ENCODE peak calls at places on chromosomes 12 and 14, in five cellular contexts. S, H, P, B and N are unnamed samples.

GRCh38 chr14:93969082-93969828 is 7.1 kb downstream of the ASB2 start:
- DNase-seq in H (no peak), B (no peak), S (no peak), P (peak; percentile 70), N (peak; percentile 47)

GRCh38 chr14:76330411-76331327 is 45.3 kb upstream of the ESRRB start:
- DNase-seq in B (no peak), P (no peak), H (no peak), S (no peak), N (no peak)

GRCh38 chr12:57882575-57882974 is 36.0 kb upstream of the CTDSP2 start:
- DNase-seq in B (no peak), P (no peak), H (no peak), S (no peak), N (no peak)

GRCh38 chr14:94536836-94537235 is 24.4 kb upstream of the SERPINA4 start:
- DNase-seq in P (no peak), S (no peak), B (no peak), H (peak; percentile 4), N (peak; percentile 18)

GRCh38 chr12:107528731-107529365 is 156.8 kb upstream of the PWP1 start:
- DNase-seq in H (no peak), S (no peak), B (no peak), P (no peak), N (no peak)

GRCh38 chr14:33307691-33308369 is 369.2 kb downstream of the NPAS3 start:
- DNase-seq in H (no peak), B (peak; percentile 55), S (peak; percentile 40), P (peak; percentile 2), N (no peak)

GRCh38 chr14:67485501-67486095 is 2.9 kb downstream of the TMEM229B start:
- DNase-seq in H (peak; percentile 12), B (no peak), S (no peak), P (no peak), N (no peak)

GRCh38 chr12:121124402-121125109 is 8.1 kb upstream of the P2RX7 start:
- DNase-seq in P (no peak), B (peak; percentile 64), H (peak; percentile 95), S (no peak), N (no peak)

GRCh38 chr12:22518067-22518719 is 26.1 kb downstream of the C2CD5 start:
- DNase-seq in S (no peak), H (peak; percentile 90), B (peak; percentile 65), P (no peak), N (no peak)

GRCh38 chr12:15364221-15365170 is 42.2 kb downstream of the PTPRO start:
- DNase-seq in S (no peak), B (peak; percentile 44), H (peak; percentile 85), P (no peak), N (no peak)

GRCh38 chr12:59861635-59862034 is 265.8 kb downstream of the SLC16A7 start:
- DNase-seq in P (no peak), S (no peak), H (no peak), B (peak; percentile 40), N (no peak)

GRCh38 chr12:10167588-10167987 is 4.3 kb downstream of the OLR1 start:
- DNase-seq in H (peak; percentile 62), B (no peak), S (no peak), P (no peak), N (no peak)

GRCh38 chr14:30874999-30875787 is 834 bp downstream of the COCH start:
- DNase-seq in H (no peak), P (no peak), B (no peak), S (no peak), N (no peak)

GRCh38 chr12:55729592-55730446 is 1.0 kb upstream of the CD63 start:
- DNase-seq in P (peak; percentile 88), B (peak; percentile 57), S (peak; percentile 95), H (peak; percentile 95), N (no peak)
- TF ChIP-seq CTCF in P (no peak), B (no peak), S (peak; percentile 35), H (no peak), N (peak; percentile 8)

DNA sequence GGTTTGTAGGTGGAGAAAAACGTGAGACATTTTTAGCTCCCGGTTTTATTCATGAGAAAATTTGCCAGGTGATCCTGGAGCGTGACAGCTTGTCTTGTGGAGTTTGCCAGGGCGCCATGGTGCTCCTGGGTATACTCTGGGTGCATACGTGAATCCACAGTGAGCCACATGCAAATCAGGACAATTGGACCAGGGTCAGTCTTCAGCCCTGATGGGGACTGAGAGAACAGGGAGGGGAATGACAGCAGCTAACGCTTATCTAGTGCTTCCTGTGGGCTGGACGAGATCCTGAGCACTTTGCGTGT is 118.2 kb upstream of the NCOR2 start:
- DNase-seq in P (no peak), B (no peak), S (no peak), H (no peak), N (no peak)
- H3K4me3 ChIP-seq in P (peak overlapping the region; percentile 14), B (no peak overlapping the region), S (peak overlapping the region; percentile 44), H (no peak overlapping the region), N (no peak overlapping the region)

DNA sequence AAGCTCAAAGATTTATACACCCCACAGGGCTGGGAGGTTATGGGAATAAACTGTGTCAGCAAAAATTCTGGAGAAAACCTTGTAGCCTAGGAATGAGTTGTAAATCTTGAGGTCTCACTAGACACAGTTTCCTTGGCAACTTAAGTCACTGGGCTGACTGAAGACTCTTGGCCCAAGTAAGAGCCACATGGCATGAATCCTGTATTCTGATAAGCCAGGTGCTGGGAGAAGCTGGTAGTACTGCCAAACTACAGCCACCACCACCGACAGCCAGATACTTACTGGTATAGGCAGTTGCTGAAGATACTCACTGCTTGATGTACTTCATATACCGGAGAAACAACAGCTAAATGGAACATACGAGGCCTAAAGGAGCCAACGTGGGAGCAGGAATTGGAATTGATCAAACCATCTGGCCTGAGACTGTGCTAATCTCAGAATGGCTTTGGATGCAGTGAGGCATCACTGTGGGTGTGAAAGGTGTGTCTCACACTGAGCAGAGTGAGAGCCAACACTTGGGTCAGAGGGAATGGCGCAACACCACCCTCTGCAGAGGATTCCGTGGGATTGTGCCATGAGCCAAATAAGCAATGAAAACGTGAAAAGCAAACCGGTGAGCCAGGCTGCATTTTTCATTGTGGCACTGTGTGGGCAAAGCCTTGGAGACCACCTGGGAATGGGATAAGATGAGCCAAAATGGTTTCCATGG is 102.9 kb upstream of the TMCC3 start:
- DNase-seq in P (no peak), S (no peak), H (peak; percentile 77), B (peak; percentile 25), N (no peak)
- TF ChIP-seq CTCF in P (no peak), S (no peak), H (peak; percentile 50), B (no peak), N (no peak)

GRCh38 chr12:54565658-54566552 is 16.5 kb downstream of the PDE1B start:
- DNase-seq in P (no peak), B (no peak), H (no peak), S (no peak), N (no peak)
- H3K4me3 ChIP-seq in P (no peak overlapping the region), B (no peak overlapping the region), H (no peak overlapping the region), S (no peak overlapping the region), N (no peak overlapping the region)

DNA sequence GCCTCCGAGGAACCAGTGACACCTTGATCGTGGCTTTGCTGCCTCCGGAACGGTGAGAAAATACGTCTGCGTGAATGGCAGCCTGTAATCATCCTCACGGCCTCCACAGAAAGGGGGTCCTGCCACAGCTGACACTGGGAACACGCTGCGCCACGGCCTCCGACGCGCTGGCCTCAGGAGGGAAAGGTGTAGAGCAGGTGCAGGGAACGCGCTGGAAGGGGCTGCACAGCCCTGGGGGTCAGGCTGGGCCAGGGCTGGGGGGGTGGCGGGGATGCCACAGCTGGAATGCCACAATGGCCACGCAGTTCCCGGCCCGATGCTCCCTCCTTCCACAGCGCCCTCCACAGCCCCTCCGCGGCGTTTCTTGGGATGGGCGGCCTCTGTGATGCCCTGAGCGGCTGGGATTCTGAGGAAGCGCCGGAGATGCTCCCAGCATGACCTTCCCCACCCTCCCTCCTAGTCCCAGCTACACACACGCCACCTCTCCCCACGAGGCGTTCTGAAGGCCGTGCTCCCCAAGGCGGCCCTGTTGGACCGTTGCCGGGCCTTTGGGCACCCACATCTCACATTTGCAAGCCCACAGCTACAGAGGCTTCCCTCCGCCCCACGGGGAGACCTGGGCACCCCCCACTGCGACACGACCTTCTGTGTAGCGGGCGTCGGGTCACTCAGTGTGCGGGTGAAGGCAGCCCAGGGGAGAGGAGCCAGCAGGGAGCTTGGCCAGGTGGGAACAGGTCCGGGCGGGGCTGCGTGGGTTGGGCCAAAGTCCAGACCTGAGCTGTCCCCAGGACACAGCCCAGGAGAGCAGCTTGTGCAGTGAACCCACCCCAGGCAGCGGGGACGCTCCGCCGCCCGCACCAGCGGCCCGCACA is 31.8 kb upstream of the GALNT9 start:
- DNase-seq in B (no peak), P (no peak), S (no peak), H (no peak), N (no peak)
- TF ChIP-seq CTCF in B (no peak), P (no peak), S (no peak), H (no peak), N (no peak)

GRCh38 chr14:44966601-44967336 is 4.8 kb downstream of the TOGARAM1 start:
- DNase-seq in S (no peak), P (no peak), B (peak; percentile 24), H (no peak), N (no peak)
- H3K4me3 ChIP-seq in S (peak overlapping the region; percentile 86), P (peak overlapping the region; percentile 21), B (peak overlapping the region; percentile 4), H (peak overlapping the region; percentile 4), N (peak overlapping the region; percentile 37)

DNA sequence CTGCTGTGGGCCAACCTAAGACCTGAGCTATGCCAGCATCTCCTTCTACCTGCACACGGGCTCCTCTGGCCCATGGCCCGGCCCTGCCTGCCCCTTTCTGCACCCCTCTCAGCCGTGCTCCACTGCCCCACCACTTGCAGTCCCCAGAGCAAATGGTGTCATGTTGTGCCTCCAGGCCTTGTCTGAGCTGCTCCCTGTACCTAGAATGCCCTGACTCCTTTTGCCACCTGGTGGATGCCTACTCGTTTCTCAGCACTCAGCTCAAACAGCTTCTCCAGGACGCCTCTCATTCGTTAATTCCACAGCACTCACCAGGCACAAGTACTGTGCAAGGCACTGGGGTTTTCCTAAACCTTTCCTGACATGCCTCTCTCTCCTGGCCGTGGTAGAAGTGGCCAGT is 63.2 kb upstream of the PNMA1 start:
- DNase-seq in B (no peak), H (peak; percentile 49), S (no peak), P (no peak), N (no peak)
- TF ChIP-seq CTCF in B (no peak), H (peak; percentile 37), S (no peak), P (peak; percentile 25), N (peak; percentile 40)

DNA sequence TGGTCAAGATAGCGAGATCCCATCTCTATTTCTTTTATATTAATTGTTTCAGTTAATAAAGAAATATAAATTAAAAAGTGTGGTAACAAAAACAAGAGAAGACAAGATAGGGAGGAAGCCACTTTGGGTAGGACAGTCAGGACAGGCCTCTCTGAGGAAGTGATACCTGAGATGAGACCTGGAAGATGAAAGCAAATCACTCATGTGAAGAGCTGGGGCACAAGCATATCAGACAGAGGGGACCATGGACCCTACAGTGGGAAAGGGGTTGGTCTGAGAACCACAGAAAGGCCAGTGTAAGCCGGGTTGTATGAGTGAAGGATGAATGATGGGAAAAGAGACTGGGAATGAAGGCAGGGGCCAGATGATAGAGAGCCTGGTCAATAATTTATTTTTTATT is 1.8 kb upstream of the MED6 start:
- DNase-seq in P (no peak), H (no peak), S (no peak), B (no peak), N (no peak)
- H3K4me3 ChIP-seq in P (no peak overlapping the region), H (no peak overlapping the region), S (no peak overlapping the region), B (no peak overlapping the region), N (no peak overlapping the region)